ENCODE peak calls at places on chromosomes 16 and 17, in five cellular contexts. G, A, C, V and I are unnamed samples.
A peak's percentile ranks its signal among the peaks of the same experiment; 100 is the strongest.

GRCh38 chr16:85424260-85425060 is 188.7 kb upstream of the GSE1 start:
- DNase-seq in G (peak; percentile 47), A (no peak), C (no peak), V (peak; percentile 2), I (peak; percentile 14)

GRCh38 chr17:72296456-72296855 is 175.6 kb downstream of the SOX9 start:
- DNase-seq in G (no peak), A (peak; percentile 34), C (no peak), V (no peak), I (no peak)

GRCh38 chr17:59496178-59496577 is 69.2 kb upstream of the DHX40 start:
- DNase-seq in G (no peak), A (no peak), C (no peak), V (no peak), I (no peak)

GRCh38 chr17:41939044-41939695 is 8.8 kb downstream of the ODAD4 start:
- DNase-seq in G (no peak), A (no peak), C (no peak), V (no peak), I (no peak)

GRCh38 chr17:12024332-12024731 is 3.7 kb downstream of the MAP2K4 start:
- DNase-seq in G (no peak), A (peak; percentile 80), C (no peak), V (no peak), I (no peak)

GRCh38 chr17:50721194-50722010 is 2.0 kb downstream of the LUC7L3 start:
- DNase-seq in G (no peak), A (no peak), C (peak; percentile 44), V (no peak), I (no peak)

GRCh38 chr17:76725580-76726230 is 701 bp downstream of the JMJD6 start:
- DNase-seq in G (peak; percentile 85), A (peak; percentile 32), C (peak; percentile 69), V (peak; percentile 71), I (peak; percentile 91)

GRCh38 chr17:74610108-74610507 is 13.4 kb downstream of the CD300E start:
- DNase-seq in G (no peak), A (no peak), C (no peak), V (no peak), I (no peak)

GRCh38 chr16:89764711-89765201 is 43.4 kb downstream of the ZNF276 start:
- DNase-seq in G (peak; percentile 77), A (no peak), C (peak; percentile 86), V (peak; percentile 27), I (peak; percentile 60)

GRCh38 chr17:40031706-40032105 is 16.5 kb downstream of the CSF3 start:
- DNase-seq in G (no peak), A (no peak), C (no peak), V (no peak), I (peak; percentile 15)

GRCh38 chr17:40034426-40035161 is 19.4 kb downstream of the CSF3 start:
- DNase-seq in G (no peak), A (no peak), C (no peak), V (no peak), I (no peak)

GRCh38 chr17:40033339-40033738 is 18.1 kb downstream of the CSF3 start:
- DNase-seq in G (no peak), A (no peak), C (no peak), V (no peak), I (no peak)

GRCh38 chr17:40032322-40033320 is 17.4 kb downstream of the CSF3 start:
- DNase-seq in G (no peak), A (no peak), C (no peak), V (no peak), I (peak; percentile 90)

DNA sequence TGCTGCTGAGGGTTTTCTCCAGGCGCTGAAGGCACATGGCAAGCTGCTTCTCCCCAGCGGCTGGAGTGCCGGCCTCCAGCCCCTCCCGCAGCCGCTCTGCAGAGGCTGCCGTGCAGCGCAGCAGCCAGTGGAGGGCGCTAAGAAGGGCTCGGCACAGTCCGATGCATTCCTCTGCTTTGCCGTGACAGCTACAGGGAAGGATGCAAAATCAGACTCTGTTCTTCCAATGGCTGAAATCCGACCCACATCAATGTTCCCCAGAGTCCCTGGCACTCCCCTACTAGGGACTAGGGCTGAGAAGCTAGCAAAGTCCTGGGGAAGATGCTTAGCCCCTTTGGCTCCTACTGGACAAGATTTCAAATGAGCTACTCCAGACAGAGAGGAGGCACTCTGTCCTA is 19.0 kb downstream of the MED24 start:
- DNase-seq in G (no peak), A (no peak), C (no peak), V (no peak), I (peak; percentile 54)
- TF ChIP-seq CTCF in G (peak; percentile 19), A (peak; percentile 46), C (peak; percentile 15), V (no peak), I (peak; percentile 53)

GRCh38 chr16:74064120-74064735 is 232.4 kb upstream of the PSMD7 start:
- DNase-seq in G (no peak), A (no peak), C (no peak), V (no peak), I (no peak)
- TF ChIP-seq CTCF in G (no peak), A (no peak), C (no peak), V (no peak), I (no peak)

DNA sequence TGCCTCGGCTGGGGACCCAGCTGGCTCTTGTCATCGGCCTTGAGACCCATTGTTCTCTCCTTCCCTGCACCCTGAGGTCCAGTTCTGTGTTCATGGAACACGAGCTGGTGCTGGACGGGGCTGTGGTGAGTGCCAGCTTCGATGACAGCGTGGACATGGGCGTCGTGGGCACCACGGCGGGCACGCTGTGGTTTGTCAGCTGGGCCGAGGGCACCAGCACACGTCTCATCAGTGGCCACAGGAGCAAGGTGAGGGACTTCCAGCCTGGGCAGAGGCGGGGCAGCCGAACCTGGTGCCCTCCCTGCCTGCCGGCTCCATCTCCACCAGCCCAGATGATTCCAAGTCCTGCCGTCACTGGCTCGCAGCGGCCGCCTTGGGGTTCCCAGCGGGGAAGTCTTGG is 5.3 kb upstream of the RHOT2 start:
- DNase-seq in G (no peak), A (no peak), C (no peak), V (no peak), I (no peak)
- TF ChIP-seq CTCF in G (no peak), A (no peak), C (no peak), V (no peak), I (no peak)

GRCh38 chr16:67016143-67016542 is 12.8 kb upstream of the CBFB start:
- DNase-seq in G (no peak), A (no peak), C (no peak), V (no peak), I (peak; percentile 9)

GRCh38 chr16:67014641-67015315 is 14.2 kb upstream of the CBFB start:
- DNase-seq in G (no peak), A (no peak), C (no peak), V (no peak), I (no peak)

GRCh38 chr16:67013823-67014640 is 14.9 kb upstream of the CBFB start:
- DNase-seq in G (peak; percentile 79), A (peak; percentile 44), C (peak; percentile 68), V (peak; percentile 64), I (peak; percentile 68)

GRCh38 chr16:67016681-67017450 is 12.1 kb upstream of the CBFB start:
- DNase-seq in G (peak; percentile 17), A (no peak), C (no peak), V (no peak), I (peak; percentile 10)

DNA sequence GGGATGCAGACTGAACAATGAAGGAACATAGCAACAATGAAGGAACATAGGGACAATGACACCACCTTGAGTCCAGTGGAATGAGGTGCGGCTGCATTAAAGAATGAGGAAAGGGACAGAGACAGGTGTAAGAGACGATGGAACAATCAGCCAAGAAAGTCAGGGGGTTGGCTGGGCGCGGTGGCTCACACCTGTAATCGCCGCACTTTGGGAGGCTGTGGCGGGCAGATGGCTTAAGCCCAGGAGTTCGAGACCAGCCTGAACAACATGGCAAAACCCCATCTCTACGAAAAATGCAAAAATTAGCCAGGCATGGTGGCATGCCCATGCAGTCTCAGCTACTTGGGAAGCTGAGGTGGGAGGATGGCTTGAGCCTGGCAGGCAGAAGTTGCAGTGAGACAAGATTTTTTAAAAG is 13.6 kb upstream of the CBFB start:
- DNase-seq in G (peak; percentile 30), A (no peak), C (no peak), V (no peak), I (peak; percentile 17)
- TF ChIP-seq CTCF in G (no peak), A (no peak), C (peak; percentile 19), V (no peak), I (no peak)

GRCh38 chr16:66152841-66153525 is 213.5 kb upstream of the CDH5 start:
- DNase-seq in G (no peak), A (no peak), C (no peak), V (no peak), I (no peak)
- TF ChIP-seq CTCF in G (no peak), A (no peak), C (no peak), V (no peak), I (no peak)

DNA sequence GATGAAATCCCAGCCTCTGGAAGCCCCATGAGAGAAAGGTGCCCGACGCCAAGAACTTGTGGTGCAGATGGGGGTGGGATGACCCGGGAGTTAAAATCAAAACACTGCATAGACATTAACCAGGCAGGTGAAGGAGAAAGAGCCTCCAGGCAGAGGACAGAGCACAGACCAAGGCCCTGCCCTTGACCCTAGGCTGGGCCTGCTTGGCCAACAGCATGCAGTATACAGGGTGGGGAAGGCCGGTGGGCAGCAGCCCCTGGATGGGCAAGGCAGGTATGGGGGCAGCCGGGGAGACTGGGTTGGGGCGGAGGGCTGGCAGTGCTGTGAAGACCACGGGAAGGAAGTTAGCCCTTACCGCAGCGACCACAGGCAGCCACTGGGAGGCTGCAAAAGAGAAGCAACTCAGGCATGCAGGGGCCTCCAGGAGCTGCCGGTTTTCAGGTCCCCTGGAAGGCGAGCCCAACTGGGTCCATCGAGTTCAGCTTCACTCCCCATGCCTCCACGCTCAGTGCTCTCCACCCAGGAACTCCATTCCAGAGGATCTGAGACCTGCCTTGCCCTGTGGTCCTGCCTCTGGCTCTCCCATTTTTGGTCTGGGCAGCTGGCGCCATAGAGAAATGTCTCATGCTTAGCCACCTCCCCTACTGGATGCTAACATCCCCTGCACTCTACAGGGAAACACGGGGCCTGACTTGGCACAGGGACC is 81.2 kb downstream of the C16orf95 start:
- DNase-seq in G (no peak), A (no peak), C (no peak), V (no peak), I (no peak)
- TF ChIP-seq CTCF in G (no peak), A (no peak), C (no peak), V (no peak), I (no peak)

GRCh38 chr17:22496450-22496849 is 804.1 kb downstream of the KCNJ18 start:
- DNase-seq in G (no peak), A (no peak), C (no peak), V (no peak), I (no peak)

GRCh38 chr17:22490399-22490798 is 798.1 kb downstream of the KCNJ18 start:
- DNase-seq in G (no peak), A (no peak), C (no peak), V (no peak), I (no peak)

DNA sequence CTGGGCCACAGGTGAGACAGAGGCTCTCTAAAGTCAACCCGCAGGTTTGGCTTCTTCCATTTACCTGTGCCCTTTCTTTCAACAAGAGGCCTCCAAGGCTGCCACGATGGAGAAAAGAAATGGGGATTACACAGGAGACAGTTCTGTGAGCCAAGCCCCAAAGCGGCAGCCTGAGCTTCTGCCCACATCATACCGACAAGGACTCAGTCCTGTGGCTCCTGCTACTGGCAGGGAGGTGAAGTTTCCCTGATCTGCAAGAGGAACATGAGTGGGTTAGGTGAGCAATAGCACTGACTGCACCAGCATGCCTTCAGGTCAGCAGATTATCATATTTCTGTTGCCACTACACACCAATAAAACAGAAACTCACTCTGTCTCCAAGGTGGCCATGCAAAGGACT is 800.0 kb downstream of the KCNJ18 start:
- DNase-seq in G (no peak), A (no peak), C (no peak), V (no peak), I (no peak)
- TF ChIP-seq CTCF in G (no peak), A (no peak), C (no peak), V (no peak), I (no peak)